ENCODE peak calls at places on chromosomes 4 and X, in five cellular contexts. A, J, V, B and F are unnamed samples.

GRCh38 chr4:144899393-144899792 is 198.6 kb downstream of the ANAPC10 start:
- DNase-seq in J (no peak), V (no peak), A (no peak), B (no peak), F (no peak)

GRCh38 chrX:69387559-69388487 is 116.3 kb upstream of the NALF2 start:
- DNase-seq in V (peak; percentile 19), A (peak; percentile 78), B (no peak), J (peak; percentile 32), F (peak; percentile 1)

GRCh38 chr4:7058792-7059191 is 9.1 kb downstream of the GRPEL1 start:
- DNase-seq in J (no peak), B (no peak), V (no peak), A (no peak), F (no peak)

GRCh38 chr4:56298210-56298609 is 89.1 kb downstream of the AASDH start:
- DNase-seq in A (no peak), V (no peak), B (no peak), J (no peak), F (no peak)

GRCh38 chr4:169070895-169071218 is 60.8 kb upstream of the CBR4 start:
- DNase-seq in A (no peak), V (no peak), B (no peak), J (no peak), F (no peak)

GRCh38 chr4:87896020-87896621 is 63.4 kb downstream of the MEPE start:
- DNase-seq in V (peak; percentile 83), J (no peak), A (no peak), B (no peak), F (no peak)

GRCh38 chrX:132435222-132435621 is 53.6 kb downstream of the MBNL3 start:
- DNase-seq in J (no peak), A (no peak), V (peak; percentile 74), B (no peak), F (no peak)

GRCh38 chr4:132227349-132228165 is 921.5 kb upstream of the PCDH10 start:
- DNase-seq in J (no peak), A (peak; percentile 54), B (no peak), V (peak; percentile 78), F (no peak)

GRCh38 chrX:136620780-136621179 is 27.2 kb upstream of the CD40LG start:
- DNase-seq in A (no peak), V (no peak), J (no peak), B (no peak), F (no peak)

GRCh38 chr4:8900588-8900987 is 28.9 kb upstream of the HMX1 start:
- DNase-seq in V (no peak), B (no peak), A (no peak), J (no peak), F (no peak)

GRCh38 chr4:15333692-15334633 is 93.9 kb upstream of the C1QTNF7 start:
- DNase-seq in A (no peak), V (no peak), B (no peak), J (no peak), F (no peak)

GRCh38 chr4:95124906-95125504 is 367.2 kb downstream of the BMPR1B start:
- DNase-seq in A (peak; percentile 19), J (no peak), B (no peak), V (peak; percentile 73), F (no peak)

GRCh38 chr4:37645736-37646135 is 40.4 kb downstream of the RELL1 start:
- DNase-seq in A (no peak), V (no peak), J (no peak), B (no peak), F (no peak)

GRCh38 chr4:153014460-153014859 is 78.3 kb downstream of the FHDC1 start:
- DNase-seq in B (no peak), J (no peak), V (no peak), A (no peak), F (no peak)

GRCh38 chr4:929970-930625 is 2.0 kb downstream of the GAK start:
- DNase-seq in V (peak; percentile 67), A (no peak), J (no peak), B (no peak), F (no peak)

GRCh38 chr4:33649015-33649414 is 2595.3 kb downstream of the ARAP2 start:
- DNase-seq in V (peak; percentile 67), A (no peak), B (no peak), J (no peak), F (no peak)

GRCh38 chr4:10118355-10119004 is 1.9 kb upstream of the WDR1 start:
- DNase-seq in V (no peak), A (no peak), B (no peak), J (no peak), F (no peak)

GRCh38 chrX:68186552-68187262 is 246.6 kb downstream of the OPHN1 start:
- DNase-seq in J (no peak), B (no peak), V (peak; percentile 13), A (no peak), F (no peak)

GRCh38 chr4:112325522-112325921 is 28.4 kb downstream of the ALPK1 start:
- DNase-seq in V (no peak), A (no peak), J (no peak), B (no peak), F (no peak)

GRCh38 chrX:153926863-153927685 is 1.0 kb upstream of the ARHGAP4 start:
- DNase-seq in J (peak; percentile 75), A (no peak), B (peak; percentile 47), V (peak; percentile 55), F (peak; percentile 71)

GRCh38 chr4:4762909-4763814 is 96.3 kb upstream of the MSX1 start:
- DNase-seq in B (no peak), J (no peak), A (no peak), V (peak; percentile 76), F (no peak)

GRCh38 chr4:107423677-107424405 is 296.2 kb downstream of the PAPSS1 start:
- DNase-seq in V (no peak), J (no peak), B (no peak), A (no peak), F (no peak)

GRCh38 chr4:188246488-188246887 is 107.2 kb downstream of the TRIML1 start:
- DNase-seq in B (no peak), A (no peak), V (no peak), J (no peak), F (no peak)

GRCh38 chr4:169410839-169411770 is 140.3 kb upstream of the SH3RF1 start:
- DNase-seq in V (peak; percentile 97), A (peak; percentile 16), J (peak; percentile 22), B (peak; percentile 6), F (peak; percentile 48)

GRCh38 chr4:64883087-64883926 is 474.1 kb upstream of the TECRL start:
- DNase-seq in B (no peak), V (no peak), A (no peak), J (no peak), F (no peak)

GRCh38 chrX:53316860-53317237 is 35.5 kb upstream of the IQSEC2 start:
- DNase-seq in A (no peak), B (no peak), J (no peak), V (no peak), F (no peak)

GRCh38 chrX:134545524-134545923 is 85.6 kb downstream of the HPRT1 start:
- DNase-seq in V (no peak), A (no peak), B (no peak), J (no peak), F (no peak)

GRCh38 chrX:107562482-107562881 is 65.8 kb upstream of the PRPS1 start:
- DNase-seq in B (no peak), J (no peak), A (no peak), V (peak; percentile 61), F (no peak)